ENCODE peak calls at places on chromosomes 13 and 19, in five cellular contexts. R, D, F, U and K are unnamed samples.

GRCh38 chr19:32646556-32646955 is 28.4 kb downstream of the ANKRD27 start:
- DNase-seq in D (no peak), U (no peak), R (no peak), F (no peak), K (no peak)

GRCh38 chr13:24071423-24072075 is 89.0 kb upstream of the SPATA13 start:
- DNase-seq in R (no peak), D (peak; percentile 19), U (no peak), F (no peak), K (peak; percentile 76)

GRCh38 chr13:30859326-30859725 is 46.7 kb upstream of the MEDAG start:
- DNase-seq in R (no peak), U (no peak), D (no peak), F (no peak), K (no peak)

GRCh38 chr19:11387154-11388034 is 3.3 kb upstream of the EPOR start:
- DNase-seq in R (no peak), U (no peak), D (no peak), F (no peak), K (no peak)

GRCh38 chr19:28429356-28429755 is 783.6 kb downstream of the UQCRFS1 start:
- DNase-seq in D (no peak), F (no peak), U (no peak), R (no peak), K (no peak)

GRCh38 chr19:50431343-50432220 is 1.1 kb upstream of the MYBPC2 start:
- DNase-seq in R (peak; percentile 74), U (peak; percentile 90), F (peak; percentile 93), D (peak; percentile 94), K (peak; percentile 77)

GRCh38 chr13:66996503-66996902 is 233.6 kb downstream of the PCDH9 start:
- DNase-seq in F (no peak), R (no peak), U (no peak), D (no peak), K (no peak)

GRCh38 chr19:48506138-48506733 is 5.4 kb downstream of the LMTK3 start:
- DNase-seq in D (no peak), R (no peak), F (peak; percentile 38), U (no peak), K (peak; percentile 79)

GRCh38 chr19:609001-609340 is 19.3 kb downstream of the HCN2 start:
- DNase-seq in F (no peak), U (no peak), R (no peak), D (no peak), K (no peak)